ENCODE peak calls at places on chromosomes 12 and 14, in seven cellular contexts. J is fibroblast of lung; Q is left colon; L is CD4-positive, alpha-beta T cell; C is gastrocnemius medialis; Y is epithelial cell of prostate; D is GM12865. G is an unnamed sample.

GRCh38 chr12:77189463-77189862 is 124.1 kb upstream of the E2F7 start:
- DNase-seq in J (peak; percentile 92), Q (no peak), L (no peak), C (no peak), Y (peak; percentile 34), D (no peak), G (no peak)

GRCh38 chr12:100447405-100447804 is 26.3 kb upstream of the NR1H4 start:
- DNase-seq in J (no peak), Q (no peak), L (no peak), C (no peak), Y (no peak), D (no peak), G (no peak)

GRCh38 chr14:72962829-72963312 is 36.6 kb downstream of the DCAF4 start:
- DNase-seq in J (peak; percentile 95), Q (no peak), L (no peak), C (no peak), Y (peak; percentile 56), D (peak; percentile 27), G (no peak)

GRCh38 chr14:75306917-75307699 is 28.5 kb downstream of the FOS start:
- DNase-seq in J (no peak), Q (no peak), L (no peak), C (no peak), Y (no peak), D (peak; percentile 81), G (no peak)

GRCh38 chr12:50174971-50175715 is 8.0 kb upstream of the CERS5 start:
- DNase-seq in J (peak; percentile 73), Q (no peak), L (no peak), C (no peak), Y (no peak), D (peak; percentile 60), G (no peak)

GRCh38 chr12:99767809-99768208 is 120.3 kb downstream of the GARIN6 start:
- DNase-seq in J (peak; percentile 24), Q (no peak), L (no peak), C (no peak), Y (no peak), D (peak; percentile 23), G (no peak)

GRCh38 chr12:77122236-77122635 is 56.9 kb upstream of the E2F7 start:
- DNase-seq in J (peak; percentile 99), Q (no peak), L (no peak), C (no peak), Y (peak; percentile 78), D (no peak), G (no peak)

GRCh38 chr12:78338054-78338785 is 507.5 kb downstream of the NAV3 start:
- DNase-seq in J (no peak), Q (no peak), L (no peak), C (no peak), Y (no peak), D (no peak), G (no peak)

GRCh38 chr12:107600596-107601144 is 84.9 kb upstream of the PWP1 start:
- DNase-seq in J (no peak), Q (no peak), L (no peak), C (no peak), Y (no peak), D (no peak), G (no peak)